ENCODE peak calls at places on chromosomes 1 and 21, in nine cellular contexts. One of them, this sample, is unnamed.

GRCh38 chr21:10521091-10521598 is at the start of gene TPTE:
- DNase-seq in hypothalamus: no peak
- DNase-seq in RCC 7860: no peak
- DNase-seq in cerebellar cortex: no peak
- DNase-seq in activated T-helper 1 cell treated with anti-CD3 and anti-CD28 coated beads, Interleukin-12 subunit alpha, Interleukin-12 subunit beta, Interleukin-2, Interleukin-4 antibody, amounts not matched to agents 30 ng/mL and 10 ng/mL and 1 ng/mL, durations not matched to agents 14 hours and 24 hours and 36 hours: no peak
- DNase-seq in C1 segment of cervical spinal cord: no peak
- DNase-seq in NCI-H526 treated with DMSO at 0.1 percent for 48 hours: no peak
- DNase-seq in occipital lobe: no peak
- DNase-seq in GM23248: no peak
- DNase-seq in this sample: no peak

GRCh38 chr1:57512386-57512785 is 88.5 kb upstream of the DAB1 start:
- DNase-seq in hypothalamus: no peak
- DNase-seq in RCC 7860: no peak
- DNase-seq in cerebellar cortex: peak; percentile 2
- DNase-seq in activated T-helper 1 cell treated with anti-CD3 and anti-CD28 coated beads, Interleukin-12 subunit alpha, Interleukin-12 subunit beta, Interleukin-2, Interleukin-4 antibody, amounts not matched to agents 30 ng/mL and 10 ng/mL and 1 ng/mL, durations not matched to agents 14 hours and 24 hours and 36 hours: no peak
- DNase-seq in C1 segment of cervical spinal cord: no peak
- DNase-seq in NCI-H526 treated with DMSO at 0.1 percent for 48 hours: peak; percentile 65
- DNase-seq in occipital lobe: no peak
- DNase-seq in GM23248: no peak
- DNase-seq in this sample: no peak

GRCh38 chr1:107057197-107058133 is 991 bp downstream of the PRMT6 start:
- DNase-seq in hypothalamus: peak; percentile 78
- DNase-seq in RCC 7860: peak; percentile 35
- DNase-seq in cerebellar cortex: peak; percentile 66
- DNase-seq in activated T-helper 1 cell treated with anti-CD3 and anti-CD28 coated beads, Interleukin-12 subunit alpha, Interleukin-12 subunit beta, Interleukin-2, Interleukin-4 antibody, amounts not matched to agents 30 ng/mL and 10 ng/mL and 1 ng/mL, durations not matched to agents 14 hours and 24 hours and 36 hours: peak; percentile 18
- DNase-seq in C1 segment of cervical spinal cord: peak; percentile 83
- DNase-seq in NCI-H526 treated with DMSO at 0.1 percent for 48 hours: peak; percentile 48
- DNase-seq in occipital lobe: peak; percentile 69
- DNase-seq in GM23248: peak; percentile 84
- DNase-seq in this sample: peak; percentile 63

GRCh38 chr1:2590233-2591141 is 3.9 kb downstream of the PRXL2B start:
- DNase-seq in hypothalamus: no peak
- DNase-seq in RCC 7860: no peak
- DNase-seq in cerebellar cortex: no peak
- DNase-seq in activated T-helper 1 cell treated with anti-CD3 and anti-CD28 coated beads, Interleukin-12 subunit alpha, Interleukin-12 subunit beta, Interleukin-2, Interleukin-4 antibody, amounts not matched to agents 30 ng/mL and 10 ng/mL and 1 ng/mL, durations not matched to agents 14 hours and 24 hours and 36 hours: no peak
- DNase-seq in C1 segment of cervical spinal cord: no peak
- DNase-seq in NCI-H526 treated with DMSO at 0.1 percent for 48 hours: no peak
- DNase-seq in occipital lobe: no peak
- DNase-seq in GM23248: no peak
- DNase-seq in this sample: no peak

GRCh38 chr1:245054105-245054831 is 100.5 kb upstream of the KIF26B start:
- DNase-seq in hypothalamus: peak; percentile 4
- DNase-seq in RCC 7860: no peak
- DNase-seq in cerebellar cortex: no peak
- DNase-seq in activated T-helper 1 cell treated with anti-CD3 and anti-CD28 coated beads, Interleukin-12 subunit alpha, Interleukin-12 subunit beta, Interleukin-2, Interleukin-4 antibody, amounts not matched to agents 30 ng/mL and 10 ng/mL and 1 ng/mL, durations not matched to agents 14 hours and 24 hours and 36 hours: no peak
- DNase-seq in C1 segment of cervical spinal cord: peak; percentile 14
- DNase-seq in NCI-H526 treated with DMSO at 0.1 percent for 48 hours: no peak
- DNase-seq in occipital lobe: no peak
- DNase-seq in GM23248: no peak
- DNase-seq in this sample: peak; percentile 61

GRCh38 chr1:83860506-83861221 is 138.3 kb downstream of the TTLL7 start:
- DNase-seq in hypothalamus: peak; percentile 71
- DNase-seq in RCC 7860: no peak
- DNase-seq in cerebellar cortex: peak; percentile 30
- DNase-seq in activated T-helper 1 cell treated with anti-CD3 and anti-CD28 coated beads, Interleukin-12 subunit alpha, Interleukin-12 subunit beta, Interleukin-2, Interleukin-4 antibody, amounts not matched to agents 30 ng/mL and 10 ng/mL and 1 ng/mL, durations not matched to agents 14 hours and 24 hours and 36 hours: peak; percentile 60
- DNase-seq in C1 segment of cervical spinal cord: peak; percentile 66
- DNase-seq in NCI-H526 treated with DMSO at 0.1 percent for 48 hours: peak; percentile 62
- DNase-seq in occipital lobe: peak; percentile 39
- DNase-seq in GM23248: no peak
- DNase-seq in this sample: peak; percentile 83

GRCh38 chr21:33245289-33245918 is 15.7 kb downstream of the IFNAR2 start:
- DNase-seq in hypothalamus: no peak
- DNase-seq in RCC 7860: no peak
- DNase-seq in cerebellar cortex: no peak
- DNase-seq in activated T-helper 1 cell treated with anti-CD3 and anti-CD28 coated beads, Interleukin-12 subunit alpha, Interleukin-12 subunit beta, Interleukin-2, Interleukin-4 antibody, amounts not matched to agents 30 ng/mL and 10 ng/mL and 1 ng/mL, durations not matched to agents 14 hours and 24 hours and 36 hours: no peak
- DNase-seq in C1 segment of cervical spinal cord: no peak
- DNase-seq in NCI-H526 treated with DMSO at 0.1 percent for 48 hours: no peak
- DNase-seq in occipital lobe: no peak
- DNase-seq in GM23248: no peak
- DNase-seq in this sample: no peak

GRCh38 chr1:108560143-108560429 is 186 bp downstream of the EEIG2 start:
- DNase-seq in hypothalamus: no peak
- DNase-seq in RCC 7860: no peak
- DNase-seq in cerebellar cortex: no peak
- DNase-seq in activated T-helper 1 cell treated with anti-CD3 and anti-CD28 coated beads, Interleukin-12 subunit alpha, Interleukin-12 subunit beta, Interleukin-2, Interleukin-4 antibody, amounts not matched to agents 30 ng/mL and 10 ng/mL and 1 ng/mL, durations not matched to agents 14 hours and 24 hours and 36 hours: no peak
- DNase-seq in C1 segment of cervical spinal cord: no peak
- DNase-seq in NCI-H526 treated with DMSO at 0.1 percent for 48 hours: no peak
- DNase-seq in occipital lobe: no peak
- DNase-seq in GM23248: peak; percentile 71
- DNase-seq in this sample: no peak

GRCh38 chr21:34632498-34632897 is 17.6 kb upstream of the RCAN1 start:
- DNase-seq in hypothalamus: no peak
- DNase-seq in RCC 7860: no peak
- DNase-seq in cerebellar cortex: no peak
- DNase-seq in activated T-helper 1 cell treated with anti-CD3 and anti-CD28 coated beads, Interleukin-12 subunit alpha, Interleukin-12 subunit beta, Interleukin-2, Interleukin-4 antibody, amounts not matched to agents 30 ng/mL and 10 ng/mL and 1 ng/mL, durations not matched to agents 14 hours and 24 hours and 36 hours: no peak
- DNase-seq in C1 segment of cervical spinal cord: no peak
- DNase-seq in NCI-H526 treated with DMSO at 0.1 percent for 48 hours: no peak
- DNase-seq in occipital lobe: no peak
- DNase-seq in GM23248: no peak
- DNase-seq in this sample: no peak

GRCh38 chr1:93419344-93419743 is 28.6 kb upstream of the FNBP1L start:
- DNase-seq in hypothalamus: no peak
- DNase-seq in RCC 7860: no peak
- DNase-seq in cerebellar cortex: no peak
- DNase-seq in activated T-helper 1 cell treated with anti-CD3 and anti-CD28 coated beads, Interleukin-12 subunit alpha, Interleukin-12 subunit beta, Interleukin-2, Interleukin-4 antibody, amounts not matched to agents 30 ng/mL and 10 ng/mL and 1 ng/mL, durations not matched to agents 14 hours and 24 hours and 36 hours: no peak
- DNase-seq in C1 segment of cervical spinal cord: no peak
- DNase-seq in NCI-H526 treated with DMSO at 0.1 percent for 48 hours: no peak
- DNase-seq in occipital lobe: no peak
- DNase-seq in GM23248: no peak
- DNase-seq in this sample: peak; percentile 10

GRCh38 chr1:39453603-39454002 is 37.8 kb upstream of the BMP8A start:
- DNase-seq in hypothalamus: peak; percentile 17
- DNase-seq in RCC 7860: no peak
- DNase-seq in cerebellar cortex: no peak
- DNase-seq in activated T-helper 1 cell treated with anti-CD3 and anti-CD28 coated beads, Interleukin-12 subunit alpha, Interleukin-12 subunit beta, Interleukin-2, Interleukin-4 antibody, amounts not matched to agents 30 ng/mL and 10 ng/mL and 1 ng/mL, durations not matched to agents 14 hours and 24 hours and 36 hours: no peak
- DNase-seq in C1 segment of cervical spinal cord: no peak
- DNase-seq in NCI-H526 treated with DMSO at 0.1 percent for 48 hours: no peak
- DNase-seq in occipital lobe: no peak
- DNase-seq in GM23248: peak; percentile 72
- DNase-seq in this sample: no peak

GRCh38 chr1:154819628-154820590 is 50.2 kb downstream of the KCNN3 start:
- DNase-seq in hypothalamus: no peak
- DNase-seq in RCC 7860: no peak
- DNase-seq in cerebellar cortex: peak; percentile 11
- DNase-seq in activated T-helper 1 cell treated with anti-CD3 and anti-CD28 coated beads, Interleukin-12 subunit alpha, Interleukin-12 subunit beta, Interleukin-2, Interleukin-4 antibody, amounts not matched to agents 30 ng/mL and 10 ng/mL and 1 ng/mL, durations not matched to agents 14 hours and 24 hours and 36 hours: no peak
- DNase-seq in C1 segment of cervical spinal cord: no peak
- DNase-seq in NCI-H526 treated with DMSO at 0.1 percent for 48 hours: no peak
- DNase-seq in occipital lobe: no peak
- DNase-seq in GM23248: peak; percentile 32
- DNase-seq in this sample: no peak

GRCh38 chr1:222794656-222795474 is 20.0 kb upstream of the DISP1 start:
- DNase-seq in hypothalamus: no peak
- DNase-seq in RCC 7860: no peak
- DNase-seq in cerebellar cortex: no peak
- DNase-seq in activated T-helper 1 cell treated with anti-CD3 and anti-CD28 coated beads, Interleukin-12 subunit alpha, Interleukin-12 subunit beta, Interleukin-2, Interleukin-4 antibody, amounts not matched to agents 30 ng/mL and 10 ng/mL and 1 ng/mL, durations not matched to agents 14 hours and 24 hours and 36 hours: no peak
- DNase-seq in C1 segment of cervical spinal cord: no peak
- DNase-seq in NCI-H526 treated with DMSO at 0.1 percent for 48 hours: no peak
- DNase-seq in occipital lobe: no peak
- DNase-seq in GM23248: peak; percentile 30
- DNase-seq in this sample: peak; percentile 2

GRCh38 chr1:9805006-9805526 is 18.7 kb downstream of the CLSTN1 start:
- DNase-seq in hypothalamus: no peak
- DNase-seq in RCC 7860: no peak
- DNase-seq in cerebellar cortex: no peak
- DNase-seq in activated T-helper 1 cell treated with anti-CD3 and anti-CD28 coated beads, Interleukin-12 subunit alpha, Interleukin-12 subunit beta, Interleukin-2, Interleukin-4 antibody, amounts not matched to agents 30 ng/mL and 10 ng/mL and 1 ng/mL, durations not matched to agents 14 hours and 24 hours and 36 hours: no peak
- DNase-seq in C1 segment of cervical spinal cord: no peak
- DNase-seq in NCI-H526 treated with DMSO at 0.1 percent for 48 hours: no peak
- DNase-seq in occipital lobe: no peak
- DNase-seq in GM23248: no peak
- DNase-seq in this sample: no peak

GRCh38 chr1:228104526-228105251 is 1.6 kb upstream of the C1orf35 start:
- DNase-seq in hypothalamus: no peak
- DNase-seq in RCC 7860: no peak
- DNase-seq in cerebellar cortex: no peak
- DNase-seq in activated T-helper 1 cell treated with anti-CD3 and anti-CD28 coated beads, Interleukin-12 subunit alpha, Interleukin-12 subunit beta, Interleukin-2, Interleukin-4 antibody, amounts not matched to agents 30 ng/mL and 10 ng/mL and 1 ng/mL, durations not matched to agents 14 hours and 24 hours and 36 hours: no peak
- DNase-seq in C1 segment of cervical spinal cord: no peak
- DNase-seq in NCI-H526 treated with DMSO at 0.1 percent for 48 hours: no peak
- DNase-seq in occipital lobe: no peak
- DNase-seq in GM23248: peak; percentile 51
- DNase-seq in this sample: no peak

GRCh38 chr21:41802684-41803083 is 35.8 kb upstream of the RIPK4 start:
- DNase-seq in hypothalamus: peak; percentile 58
- DNase-seq in RCC 7860: no peak
- DNase-seq in cerebellar cortex: peak; percentile 85
- DNase-seq in activated T-helper 1 cell treated with anti-CD3 and anti-CD28 coated beads, Interleukin-12 subunit alpha, Interleukin-12 subunit beta, Interleukin-2, Interleukin-4 antibody, amounts not matched to agents 30 ng/mL and 10 ng/mL and 1 ng/mL, durations not matched to agents 14 hours and 24 hours and 36 hours: no peak
- DNase-seq in C1 segment of cervical spinal cord: peak; percentile 68
- DNase-seq in NCI-H526 treated with DMSO at 0.1 percent for 48 hours: no peak
- DNase-seq in occipital lobe: peak; percentile 44
- DNase-seq in GM23248: peak; percentile 48
- DNase-seq in this sample: peak; percentile 81

GRCh38 chr1:236990052-236990445 is 14.2 kb downstream of the MT1HL1 start:
- DNase-seq in hypothalamus: no peak
- DNase-seq in RCC 7860: no peak
- DNase-seq in cerebellar cortex: no peak
- DNase-seq in activated T-helper 1 cell treated with anti-CD3 and anti-CD28 coated beads, Interleukin-12 subunit alpha, Interleukin-12 subunit beta, Interleukin-2, Interleukin-4 antibody, amounts not matched to agents 30 ng/mL and 10 ng/mL and 1 ng/mL, durations not matched to agents 14 hours and 24 hours and 36 hours: no peak
- DNase-seq in C1 segment of cervical spinal cord: no peak
- DNase-seq in NCI-H526 treated with DMSO at 0.1 percent for 48 hours: no peak
- DNase-seq in occipital lobe: no peak
- DNase-seq in GM23248: no peak
- DNase-seq in this sample: no peak

GRCh38 chr1:165352442-165353293 is 3.8 kb downstream of the LMX1A start:
- DNase-seq in hypothalamus: no peak
- DNase-seq in RCC 7860: no peak
- DNase-seq in cerebellar cortex: no peak
- DNase-seq in activated T-helper 1 cell treated with anti-CD3 and anti-CD28 coated beads, Interleukin-12 subunit alpha, Interleukin-12 subunit beta, Interleukin-2, Interleukin-4 antibody, amounts not matched to agents 30 ng/mL and 10 ng/mL and 1 ng/mL, durations not matched to agents 14 hours and 24 hours and 36 hours: no peak
- DNase-seq in C1 segment of cervical spinal cord: no peak
- DNase-seq in NCI-H526 treated with DMSO at 0.1 percent for 48 hours: peak; percentile 58
- DNase-seq in occipital lobe: no peak
- DNase-seq in GM23248: no peak
- DNase-seq in this sample: no peak

GRCh38 chr1:156656779-156657160 is 14.9 kb downstream of the BCAN start:
- DNase-seq in hypothalamus: no peak
- DNase-seq in RCC 7860: no peak
- DNase-seq in cerebellar cortex: no peak
- DNase-seq in activated T-helper 1 cell treated with anti-CD3 and anti-CD28 coated beads, Interleukin-12 subunit alpha, Interleukin-12 subunit beta, Interleukin-2, Interleukin-4 antibody, amounts not matched to agents 30 ng/mL and 10 ng/mL and 1 ng/mL, durations not matched to agents 14 hours and 24 hours and 36 hours: no peak
- DNase-seq in C1 segment of cervical spinal cord: no peak
- DNase-seq in NCI-H526 treated with DMSO at 0.1 percent for 48 hours: no peak
- DNase-seq in occipital lobe: no peak
- DNase-seq in GM23248: peak; percentile 46
- DNase-seq in this sample: no peak

GRCh38 chr1:71644997-71645396 is 564.2 kb upstream of the ZRANB2 start:
- DNase-seq in hypothalamus: no peak
- DNase-seq in RCC 7860: no peak
- DNase-seq in cerebellar cortex: no peak
- DNase-seq in activated T-helper 1 cell treated with anti-CD3 and anti-CD28 coated beads, Interleukin-12 subunit alpha, Interleukin-12 subunit beta, Interleukin-2, Interleukin-4 antibody, amounts not matched to agents 30 ng/mL and 10 ng/mL and 1 ng/mL, durations not matched to agents 14 hours and 24 hours and 36 hours: no peak
- DNase-seq in C1 segment of cervical spinal cord: no peak
- DNase-seq in NCI-H526 treated with DMSO at 0.1 percent for 48 hours: no peak
- DNase-seq in occipital lobe: no peak
- DNase-seq in GM23248: no peak
- DNase-seq in this sample: no peak

GRCh38 chr1:223545325-223545724 is 120.2 kb downstream of the CAPN8 start:
- DNase-seq in hypothalamus: no peak
- DNase-seq in RCC 7860: no peak
- DNase-seq in cerebellar cortex: no peak
- DNase-seq in activated T-helper 1 cell treated with anti-CD3 and anti-CD28 coated beads, Interleukin-12 subunit alpha, Interleukin-12 subunit beta, Interleukin-2, Interleukin-4 antibody, amounts not matched to agents 30 ng/mL and 10 ng/mL and 1 ng/mL, durations not matched to agents 14 hours and 24 hours and 36 hours: no peak
- DNase-seq in C1 segment of cervical spinal cord: no peak
- DNase-seq in NCI-H526 treated with DMSO at 0.1 percent for 48 hours: no peak
- DNase-seq in occipital lobe: no peak
- DNase-seq in GM23248: no peak
- DNase-seq in this sample: no peak

GRCh38 chr1:33407750-33408436 is 23.0 kb downstream of the PHC2 start:
- DNase-seq in hypothalamus: no peak
- DNase-seq in RCC 7860: no peak
- DNase-seq in cerebellar cortex: no peak
- DNase-seq in activated T-helper 1 cell treated with anti-CD3 and anti-CD28 coated beads, Interleukin-12 subunit alpha, Interleukin-12 subunit beta, Interleukin-2, Interleukin-4 antibody, amounts not matched to agents 30 ng/mL and 10 ng/mL and 1 ng/mL, durations not matched to agents 14 hours and 24 hours and 36 hours: no peak
- DNase-seq in C1 segment of cervical spinal cord: no peak
- DNase-seq in NCI-H526 treated with DMSO at 0.1 percent for 48 hours: no peak
- DNase-seq in occipital lobe: no peak
- DNase-seq in GM23248: peak; percentile 68
- DNase-seq in this sample: no peak

GRCh38 chr1:26524181-26524580 is 5.4 kb upstream of the RPS6KA1 start:
- DNase-seq in hypothalamus: no peak
- DNase-seq in RCC 7860: no peak
- DNase-seq in cerebellar cortex: no peak
- DNase-seq in activated T-helper 1 cell treated with anti-CD3 and anti-CD28 coated beads, Interleukin-12 subunit alpha, Interleukin-12 subunit beta, Interleukin-2, Interleukin-4 antibody, amounts not matched to agents 30 ng/mL and 10 ng/mL and 1 ng/mL, durations not matched to agents 14 hours and 24 hours and 36 hours: no peak
- DNase-seq in C1 segment of cervical spinal cord: no peak
- DNase-seq in NCI-H526 treated with DMSO at 0.1 percent for 48 hours: no peak
- DNase-seq in occipital lobe: no peak
- DNase-seq in GM23248: no peak
- DNase-seq in this sample: no peak

GRCh38 chr21:42419845-42420244 is 16.1 kb downstream of the UBASH3A start:
- DNase-seq in hypothalamus: no peak
- DNase-seq in RCC 7860: no peak
- DNase-seq in cerebellar cortex: no peak
- DNase-seq in activated T-helper 1 cell treated with anti-CD3 and anti-CD28 coated beads, Interleukin-12 subunit alpha, Interleukin-12 subunit beta, Interleukin-2, Interleukin-4 antibody, amounts not matched to agents 30 ng/mL and 10 ng/mL and 1 ng/mL, durations not matched to agents 14 hours and 24 hours and 36 hours: no peak
- DNase-seq in C1 segment of cervical spinal cord: no peak
- DNase-seq in NCI-H526 treated with DMSO at 0.1 percent for 48 hours: no peak
- DNase-seq in occipital lobe: no peak
- DNase-seq in GM23248: no peak
- DNase-seq in this sample: no peak

GRCh38 chr1:248013229-248013710 is at the start of gene OR2L5:
- DNase-seq in hypothalamus: no peak
- DNase-seq in RCC 7860: no peak
- DNase-seq in cerebellar cortex: no peak
- DNase-seq in activated T-helper 1 cell treated with anti-CD3 and anti-CD28 coated beads, Interleukin-12 subunit alpha, Interleukin-12 subunit beta, Interleukin-2, Interleukin-4 antibody, amounts not matched to agents 30 ng/mL and 10 ng/mL and 1 ng/mL, durations not matched to agents 14 hours and 24 hours and 36 hours: no peak
- DNase-seq in C1 segment of cervical spinal cord: no peak
- DNase-seq in NCI-H526 treated with DMSO at 0.1 percent for 48 hours: no peak
- DNase-seq in occipital lobe: no peak
- DNase-seq in GM23248: no peak
- DNase-seq in this sample: no peak

GRCh38 chr1:43821471-43821870 is 112.1 kb upstream of the ARTN start:
- DNase-seq in hypothalamus: no peak
- DNase-seq in RCC 7860: peak; percentile 78
- DNase-seq in cerebellar cortex: no peak
- DNase-seq in activated T-helper 1 cell treated with anti-CD3 and anti-CD28 coated beads, Interleukin-12 subunit alpha, Interleukin-12 subunit beta, Interleukin-2, Interleukin-4 antibody, amounts not matched to agents 30 ng/mL and 10 ng/mL and 1 ng/mL, durations not matched to agents 14 hours and 24 hours and 36 hours: no peak
- DNase-seq in C1 segment of cervical spinal cord: no peak
- DNase-seq in NCI-H526 treated with DMSO at 0.1 percent for 48 hours: no peak
- DNase-seq in occipital lobe: no peak
- DNase-seq in GM23248: no peak
- DNase-seq in this sample: no peak

GRCh38 chr1:192459467-192459866 is 116.1 kb upstream of the RGS1 start:
- DNase-seq in hypothalamus: no peak
- DNase-seq in RCC 7860: no peak
- DNase-seq in cerebellar cortex: no peak
- DNase-seq in activated T-helper 1 cell treated with anti-CD3 and anti-CD28 coated beads, Interleukin-12 subunit alpha, Interleukin-12 subunit beta, Interleukin-2, Interleukin-4 antibody, amounts not matched to agents 30 ng/mL and 10 ng/mL and 1 ng/mL, durations not matched to agents 14 hours and 24 hours and 36 hours: no peak
- DNase-seq in C1 segment of cervical spinal cord: no peak
- DNase-seq in NCI-H526 treated with DMSO at 0.1 percent for 48 hours: no peak
- DNase-seq in occipital lobe: no peak
- DNase-seq in GM23248: no peak
- DNase-seq in this sample: no peak

GRCh38 chr1:64471218-64471719 is 1.3 kb downstream of the CACHD1 start:
- DNase-seq in hypothalamus: no peak
- DNase-seq in RCC 7860: no peak
- DNase-seq in cerebellar cortex: no peak
- DNase-seq in activated T-helper 1 cell treated with anti-CD3 and anti-CD28 coated beads, Interleukin-12 subunit alpha, Interleukin-12 subunit beta, Interleukin-2, Interleukin-4 antibody, amounts not matched to agents 30 ng/mL and 10 ng/mL and 1 ng/mL, durations not matched to agents 14 hours and 24 hours and 36 hours: no peak
- DNase-seq in C1 segment of cervical spinal cord: peak; percentile 46
- DNase-seq in NCI-H526 treated with DMSO at 0.1 percent for 48 hours: peak; percentile 13
- DNase-seq in occipital lobe: no peak
- DNase-seq in GM23248: peak; percentile 59
- DNase-seq in this sample: no peak

GRCh38 chr1:234479310-234479559 is 256 bp upstream of the TARBP1 start:
- DNase-seq in hypothalamus: no peak
- DNase-seq in RCC 7860: no peak
- DNase-seq in cerebellar cortex: no peak
- DNase-seq in activated T-helper 1 cell treated with anti-CD3 and anti-CD28 coated beads, Interleukin-12 subunit alpha, Interleukin-12 subunit beta, Interleukin-2, Interleukin-4 antibody, amounts not matched to agents 30 ng/mL and 10 ng/mL and 1 ng/mL, durations not matched to agents 14 hours and 24 hours and 36 hours: no peak
- DNase-seq in C1 segment of cervical spinal cord: no peak
- DNase-seq in NCI-H526 treated with DMSO at 0.1 percent for 48 hours: no peak
- DNase-seq in occipital lobe: no peak
- DNase-seq in GM23248: no peak
- DNase-seq in this sample: no peak

GRCh38 chr1:58442114-58442513 is 104.4 kb downstream of the OMA1 start:
- DNase-seq in hypothalamus: no peak
- DNase-seq in RCC 7860: no peak
- DNase-seq in cerebellar cortex: peak; percentile 75
- DNase-seq in activated T-helper 1 cell treated with anti-CD3 and anti-CD28 coated beads, Interleukin-12 subunit alpha, Interleukin-12 subunit beta, Interleukin-2, Interleukin-4 antibody, amounts not matched to agents 30 ng/mL and 10 ng/mL and 1 ng/mL, durations not matched to agents 14 hours and 24 hours and 36 hours: no peak
- DNase-seq in C1 segment of cervical spinal cord: no peak
- DNase-seq in NCI-H526 treated with DMSO at 0.1 percent for 48 hours: no peak
- DNase-seq in occipital lobe: no peak
- DNase-seq in GM23248: peak; percentile 42
- DNase-seq in this sample: no peak

GRCh38 chr1:235100124-235100801 is 28.4 kb downstream of the TOMM20 start:
- DNase-seq in hypothalamus: no peak
- DNase-seq in RCC 7860: no peak
- DNase-seq in cerebellar cortex: no peak
- DNase-seq in activated T-helper 1 cell treated with anti-CD3 and anti-CD28 coated beads, Interleukin-12 subunit alpha, Interleukin-12 subunit beta, Interleukin-2, Interleukin-4 antibody, amounts not matched to agents 30 ng/mL and 10 ng/mL and 1 ng/mL, durations not matched to agents 14 hours and 24 hours and 36 hours: no peak
- DNase-seq in C1 segment of cervical spinal cord: no peak
- DNase-seq in NCI-H526 treated with DMSO at 0.1 percent for 48 hours: no peak
- DNase-seq in occipital lobe: no peak
- DNase-seq in GM23248: no peak
- DNase-seq in this sample: no peak

This sample was measured in Ammon's horn.